ENCODE peak calls at places on chromosomes 12 and 14, in five cellular contexts. One of them, this sample, is unnamed.
A peak's percentile ranks its signal among the peaks of the same experiment; 100 is the strongest.

GRCh38 chr12:130619378-130619970 is 96.6 kb downstream of the RIMBP2 start:
- DNase-seq in HepG2: no peak
- DNase-seq in astrocyte: no peak
- DNase-seq in colonic mucosa: no peak
- DNase-seq in RWPE2: no peak
- DNase-seq in this sample: no peak

GRCh38 chr14:72868500-72868899 is 25.4 kb downstream of the DPF3 start:
- DNase-seq in HepG2: no peak
- DNase-seq in astrocyte: no peak
- DNase-seq in colonic mucosa: peak; percentile 36
- DNase-seq in RWPE2: no peak
- DNase-seq in this sample: no peak

GRCh38 chr12:47766496-47767196 is 6.4 kb upstream of the SLC48A1 start:
- DNase-seq in HepG2: no peak
- DNase-seq in astrocyte: no peak
- DNase-seq in colonic mucosa: no peak
- DNase-seq in RWPE2: no peak
- DNase-seq in this sample: no peak

GRCh38 chr14:90677484-90678045 is 138.7 kb downstream of the TTC7B start:
- DNase-seq in HepG2: no peak
- DNase-seq in astrocyte: peak; percentile 73
- DNase-seq in colonic mucosa: no peak
- DNase-seq in RWPE2: no peak
- DNase-seq in this sample: no peak

GRCh38 chr12:24562761-24563392 is 386.0 kb downstream of the BCAT1 start:
- DNase-seq in HepG2: no peak
- DNase-seq in astrocyte: peak; percentile 45
- DNase-seq in colonic mucosa: no peak
- DNase-seq in RWPE2: no peak
- DNase-seq in this sample: no peak

GRCh38 chr14:88245321-88245720 is 77.7 kb downstream of the KCNK10 start:
- DNase-seq in HepG2: no peak
- DNase-seq in astrocyte: no peak
- DNase-seq in colonic mucosa: no peak
- DNase-seq in RWPE2: no peak
- DNase-seq in this sample: no peak

GRCh38 chr12:57764662-57765002 is 2.2 kb downstream of the CYP27B1 start:
- DNase-seq in HepG2: no peak
- DNase-seq in astrocyte: no peak
- DNase-seq in colonic mucosa: peak; percentile 50
- DNase-seq in RWPE2: no peak
- DNase-seq in this sample: no peak

GRCh38 chr12:522692-523378 is 63.1 kb downstream of the B4GALNT3 start:
- DNase-seq in HepG2: no peak
- DNase-seq in astrocyte: no peak
- DNase-seq in colonic mucosa: no peak
- DNase-seq in RWPE2: no peak
- DNase-seq in this sample: no peak

GRCh38 chr12:57341275-57341990 is 89.4 kb downstream of the R3HDM2 start:
- DNase-seq in HepG2: no peak
- DNase-seq in astrocyte: peak; percentile 14
- DNase-seq in colonic mucosa: no peak
- DNase-seq in RWPE2: no peak
- DNase-seq in this sample: no peak

GRCh38 chr14:102544034-102544744 is 34.6 kb upstream of the ANKRD9 start:
- DNase-seq in HepG2: peak; percentile 59
- DNase-seq in astrocyte: no peak
- DNase-seq in colonic mucosa: no peak
- DNase-seq in RWPE2: no peak
- DNase-seq in this sample: no peak

GRCh38 chr12:128471491-128471890 is 204.5 kb downstream of the TMEM132C start:
- DNase-seq in HepG2: no peak
- DNase-seq in astrocyte: no peak
- DNase-seq in colonic mucosa: no peak
- DNase-seq in RWPE2: no peak
- DNase-seq in this sample: no peak

GRCh38 chr12:64609543-64610091 is 678 bp upstream of the RASSF3 start:
- DNase-seq in HepG2: no peak
- DNase-seq in astrocyte: peak; percentile 8
- DNase-seq in colonic mucosa: no peak
- DNase-seq in RWPE2: no peak
- DNase-seq in this sample: no peak

GRCh38 chr12:66751432-66752113 is 72.7 kb upstream of the GRIP1 start:
- DNase-seq in HepG2: no peak
- DNase-seq in astrocyte: no peak
- DNase-seq in colonic mucosa: no peak
- DNase-seq in RWPE2: no peak
- DNase-seq in this sample: no peak

GRCh38 chr14:101197595-101198397 is 294.3 kb upstream of the RTL1 start:
- DNase-seq in HepG2: no peak
- DNase-seq in astrocyte: no peak
- DNase-seq in colonic mucosa: no peak
- DNase-seq in RWPE2: no peak
- DNase-seq in this sample: no peak

GRCh38 chr14:96383445-96383844 is 8.5 kb upstream of the AK7 start:
- DNase-seq in HepG2: no peak
- DNase-seq in astrocyte: no peak
- DNase-seq in colonic mucosa: no peak
- DNase-seq in RWPE2: no peak
- DNase-seq in this sample: no peak

GRCh38 chr12:14689996-14690395 is 6.4 kb downstream of the GUCY2C start:
- DNase-seq in HepG2: no peak
- DNase-seq in astrocyte: no peak
- DNase-seq in colonic mucosa: no peak
- DNase-seq in RWPE2: no peak
- DNase-seq in this sample: no peak

GRCh38 chr14:52052991-52053390 is 15.9 kb downstream of the NID2 start:
- DNase-seq in HepG2: no peak
- DNase-seq in astrocyte: peak; percentile 89
- DNase-seq in colonic mucosa: no peak
- DNase-seq in RWPE2: no peak
- DNase-seq in this sample: no peak

GRCh38 chr14:77316872-77317271 is 3.8 kb downstream of the POMT2 start:
- DNase-seq in HepG2: no peak
- DNase-seq in astrocyte: no peak
- DNase-seq in colonic mucosa: no peak
- DNase-seq in RWPE2: peak; percentile 68
- DNase-seq in this sample: no peak

GRCh38 chr14:79254069-79254775 is 957.1 kb downstream of the DIO2 start:
- DNase-seq in HepG2: no peak
- DNase-seq in astrocyte: peak; percentile 67
- DNase-seq in colonic mucosa: no peak
- DNase-seq in RWPE2: no peak
- DNase-seq in this sample: no peak

GRCh38 chr14:65396082-65396910 is 16.2 kb upstream of the FUT8 start:
- DNase-seq in HepG2: no peak
- DNase-seq in astrocyte: no peak
- DNase-seq in colonic mucosa: no peak
- DNase-seq in RWPE2: no peak
- DNase-seq in this sample: no peak

GRCh38 chr14:51701956-51702355 is 50.2 kb downstream of the FRMD6 start:
- DNase-seq in HepG2: peak; percentile 76
- DNase-seq in astrocyte: no peak
- DNase-seq in colonic mucosa: no peak
- DNase-seq in RWPE2: no peak
- DNase-seq in this sample: no peak

GRCh38 chr14:60508707-60509437 is at the start of gene SIX6:
- DNase-seq in HepG2: no peak
- DNase-seq in astrocyte: peak; percentile 69
- DNase-seq in colonic mucosa: no peak
- DNase-seq in RWPE2: peak; percentile 66
- DNase-seq in this sample: no peak

GRCh38 chr14:91244501-91244901 is at the start of gene GPR68:
- DNase-seq in HepG2: no peak
- DNase-seq in astrocyte: peak; percentile 69
- DNase-seq in colonic mucosa: peak; percentile 46
- DNase-seq in RWPE2: no peak
- DNase-seq in this sample: no peak

GRCh38 chr12:109870648-109871047 is 9.7 kb downstream of the GLTP start:
- DNase-seq in HepG2: no peak
- DNase-seq in astrocyte: no peak
- DNase-seq in colonic mucosa: no peak
- DNase-seq in RWPE2: no peak
- DNase-seq in this sample: no peak

GRCh38 chr14:89540830-89541470 is 123.9 kb upstream of the FOXN3 start:
- DNase-seq in HepG2: no peak
- DNase-seq in astrocyte: peak; percentile 92
- DNase-seq in colonic mucosa: no peak
- DNase-seq in RWPE2: no peak
- DNase-seq in this sample: no peak

GRCh38 chr14:95218472-95219193 is 61.3 kb upstream of the DICER1 start:
- DNase-seq in HepG2: no peak
- DNase-seq in astrocyte: no peak
- DNase-seq in colonic mucosa: no peak
- DNase-seq in RWPE2: no peak
- DNase-seq in this sample: no peak

GRCh38 chr14:98957211-98958047 is 314.6 kb downstream of the BCL11B start:
- DNase-seq in HepG2: no peak
- DNase-seq in astrocyte: peak; percentile 94
- DNase-seq in colonic mucosa: peak; percentile 63
- DNase-seq in RWPE2: peak; percentile 84
- DNase-seq in this sample: no peak

GRCh38 chr14:51095854-51096823 is 1.2 kb upstream of the TRIM9 start:
- DNase-seq in HepG2: no peak
- DNase-seq in astrocyte: peak; percentile 46
- DNase-seq in colonic mucosa: peak; percentile 33
- DNase-seq in RWPE2: no peak
- DNase-seq in this sample: no peak

GRCh38 chr14:74593241-74593985 is 18.6 kb downstream of the LTBP2 start:
- DNase-seq in HepG2: peak; percentile 28
- DNase-seq in astrocyte: no peak
- DNase-seq in colonic mucosa: no peak
- DNase-seq in RWPE2: no peak
- DNase-seq in this sample: no peak

GRCh38 chr14:74592476-74593191 is 19.4 kb downstream of the LTBP2 start:
- DNase-seq in HepG2: no peak
- DNase-seq in astrocyte: no peak
- DNase-seq in colonic mucosa: no peak
- DNase-seq in RWPE2: no peak
- DNase-seq in this sample: no peak

GRCh38 chr14:74591899-74592298 is 20.1 kb downstream of the LTBP2 start:
- DNase-seq in HepG2: no peak
- DNase-seq in astrocyte: no peak
- DNase-seq in colonic mucosa: no peak
- DNase-seq in RWPE2: no peak
- DNase-seq in this sample: no peak

GRCh38 chr14:74595006-74595735 is 16.9 kb downstream of the LTBP2 start:
- DNase-seq in HepG2: no peak
- DNase-seq in astrocyte: peak; percentile 75
- DNase-seq in colonic mucosa: peak; percentile 60
- DNase-seq in RWPE2: no peak
- DNase-seq in this sample: no peak

GRCh38 chr14:74594021-74594420 is 18.0 kb downstream of the LTBP2 start:
- DNase-seq in HepG2: no peak
- DNase-seq in astrocyte: no peak
- DNase-seq in colonic mucosa: no peak
- DNase-seq in RWPE2: no peak
- DNase-seq in this sample: no peak
- H3K27ac ChIP-seq in HepG2: no peak overlapping the region
- H3K27ac ChIP-seq in astrocyte: no peak overlapping the region
- H3K27ac ChIP-seq in colonic mucosa: peak overlapping the region; percentile 46
- H3K27ac ChIP-seq in RWPE2: peak overlapping the region; percentile 100
- H3K27ac ChIP-seq in this sample: no peak overlapping the region

GRCh38 chr14:54683882-54684794 is 117.2 kb downstream of the SAMD4A start:
- DNase-seq in HepG2: no peak
- DNase-seq in astrocyte: peak; percentile 81
- DNase-seq in colonic mucosa: peak; percentile 26
- DNase-seq in RWPE2: peak; percentile 75
- DNase-seq in this sample: no peak
- H3K4me3 ChIP-seq in HepG2: no peak overlapping the region
- H3K4me3 ChIP-seq in astrocyte: no peak overlapping the region
- H3K4me3 ChIP-seq in colonic mucosa: no peak overlapping the region
- H3K4me3 ChIP-seq in RWPE2: no peak overlapping the region
- H3K4me3 ChIP-seq in this sample: no peak overlapping the region

DNA sequence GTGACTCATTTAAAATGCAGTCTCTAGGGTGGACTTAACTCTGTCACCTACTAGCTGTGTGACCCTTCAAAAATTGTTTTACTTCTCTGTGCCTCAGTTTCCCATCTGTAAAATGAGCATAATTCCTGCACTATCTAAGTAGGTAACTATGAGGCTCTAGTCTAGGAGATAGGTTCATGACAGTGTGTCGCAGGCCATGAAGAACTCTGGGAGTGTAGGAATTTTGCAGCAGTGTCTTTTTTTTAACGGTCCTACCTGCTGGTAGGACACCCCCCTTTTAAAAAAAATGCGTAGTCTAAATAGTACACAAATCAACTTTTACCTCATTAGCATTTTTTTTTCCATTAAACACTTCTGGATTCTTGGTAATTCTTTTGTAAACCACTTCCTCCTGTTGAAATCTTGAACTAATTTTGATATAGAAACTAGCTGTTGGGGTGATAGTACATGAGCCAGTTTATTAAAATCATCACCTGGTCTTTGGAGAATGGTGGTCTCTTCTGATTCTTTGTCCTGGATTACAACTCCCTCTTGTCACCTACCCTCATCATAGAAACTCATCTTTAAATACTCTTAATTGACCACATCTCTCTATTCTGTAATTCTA is 86.0 kb upstream of the SLC38A2 start:
- DNase-seq in HepG2: no peak
- DNase-seq in astrocyte: no peak
- DNase-seq in colonic mucosa: no peak
- DNase-seq in RWPE2: no peak
- DNase-seq in this sample: no peak
- H3K4me1 ChIP-seq in HepG2: peaks cover 79% of the 10 kb centered on the region
- H3K4me1 ChIP-seq in astrocyte: peaks cover 17% of the 10 kb centered on the region
- H3K4me1 ChIP-seq in colonic mucosa: peaks cover 4% of the 10 kb centered on the region
- H3K4me1 ChIP-seq in RWPE2: peaks cover 44% of the 10 kb centered on the region
- H3K4me1 ChIP-seq in this sample: no peaks in the 10 kb centered on the region

DNA sequence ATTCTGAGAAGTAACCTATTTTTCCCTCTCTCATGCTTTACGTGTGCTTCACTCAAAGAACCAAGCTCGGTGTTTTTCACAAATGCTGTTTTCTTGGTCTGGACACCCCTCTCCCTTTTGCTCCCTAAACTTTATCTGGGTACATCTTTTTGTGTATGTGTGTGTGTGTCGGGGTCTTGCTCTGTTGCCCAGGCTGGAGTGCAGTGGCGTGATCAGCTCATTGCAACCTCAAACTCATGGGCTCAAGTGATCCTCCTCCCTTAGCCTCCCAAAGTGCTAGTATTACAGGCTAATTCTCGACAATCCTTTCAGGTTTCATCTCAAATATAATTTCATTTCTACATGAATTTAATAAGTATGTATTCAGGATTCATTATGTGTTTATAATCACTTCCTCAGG is 83.2 kb downstream of the PEBP1 start:
- DNase-seq in HepG2: no peak
- DNase-seq in astrocyte: no peak
- DNase-seq in colonic mucosa: no peak
- DNase-seq in RWPE2: no peak
- DNase-seq in this sample: no peak
- H3K27ac ChIP-seq in HepG2: no peak overlapping the region
- H3K27ac ChIP-seq in astrocyte: no peak overlapping the region
- H3K27ac ChIP-seq in colonic mucosa: no peak overlapping the region
- H3K27ac ChIP-seq in RWPE2: no peak overlapping the region
- H3K27ac ChIP-seq in this sample: no peak overlapping the region